ENCODE peak calls at places on chromosomes 13 and 19, in eight cellular contexts. T is activated T-cell treated with anti-CD3 and anti-CD28 coated beads for 1 hour; Z is NCI-H510A; W is CD8-positive, alpha-beta memory T cell; X is GM23338; B is mesendoderm; I is psoas muscle; M is stimulated activated CD4-positive, alpha-beta T cell treated with anti-CD3 and anti-CD28 coated beads, TNF-alpha, amount 100 ng/mL, for 4 hours. J is an unnamed sample.

GRCh38 chr19:16320987-16321386 is 3.6 kb upstream of the KLF2 start:
- DNase-seq in T (no peak), Z (no peak), W (no peak), X (no peak), B (no peak), I (no peak), M (no peak), J (no peak)

GRCh38 chr19:49637865-49638350 is 2.0 kb downstream of the RRAS start:
- DNase-seq in T (no peak), Z (no peak), W (no peak), X (peak; percentile 71), B (peak; percentile 70), I (peak; percentile 87), M (no peak), J (no peak)

GRCh38 chr19:38736036-38736412 is 8.2 kb downstream of the CAPN12 start:
- DNase-seq in T (peak; percentile 38), Z (no peak), W (peak; percentile 66), X (peak; percentile 58), B (peak; percentile 61), I (no peak), M (peak; percentile 41), J (peak; percentile 64)

GRCh38 chr13:99648905-99649304 is 147.6 kb downstream of the TM9SF2 start:
- DNase-seq in T (no peak), Z (no peak), W (no peak), X (no peak), B (no peak), I (no peak), M (no peak), J (no peak)

GRCh38 chr19:43524922-43525835 is 1.8 kb downstream of the ETHE1 start:
- DNase-seq in T (no peak), Z (no peak), W (no peak), X (peak; percentile 74), B (peak; percentile 55), I (peak; percentile 41), M (peak; percentile 20), J (no peak)

GRCh38 chr13:110264685-110265275 is 42.2 kb downstream of the COL4A1 start:
- DNase-seq in T (no peak), Z (no peak), W (no peak), X (no peak), B (peak; percentile 28), I (no peak), M (no peak), J (no peak)

GRCh38 chr19:30310806-30311121 is 61.4 kb upstream of the ZNF536 start:
- DNase-seq in T (no peak), Z (no peak), W (no peak), X (no peak), B (no peak), I (no peak), M (no peak), J (no peak)

GRCh38 chr13:98174995-98175394 is 2.1 kb downstream of the RNF113B start:
- DNase-seq in T (no peak), Z (no peak), W (no peak), X (no peak), B (no peak), I (no peak), M (no peak), J (no peak)

GRCh38 chr19:58009666-58010301 is 7.2 kb upstream of the ZNF606 start:
- DNase-seq in T (peak; percentile 25), Z (peak; percentile 88), W (peak; percentile 33), X (peak; percentile 90), B (peak; percentile 93), I (peak; percentile 77), M (peak; percentile 13), J (peak; percentile 72)

GRCh38 chr13:91845612-91846011 is 447.2 kb downstream of the GPC5 start:
- DNase-seq in T (no peak), Z (no peak), W (no peak), X (no peak), B (no peak), I (no peak), M (no peak), J (no peak)

GRCh38 chr13:23969672-23970071 is 72.4 kb upstream of the C1QTNF9B start:
- DNase-seq in T (no peak), Z (no peak), W (no peak), X (no peak), B (peak; percentile 16), I (no peak), M (no peak), J (no peak)

GRCh38 chr19:48635263-48635965 is 1.8 kb downstream of the DBP start:
- DNase-seq in T (peak; percentile 74), Z (peak; percentile 65), W (peak; percentile 66), X (peak; percentile 79), B (no peak), I (peak; percentile 80), M (peak; percentile 59), J (peak; percentile 69)

GRCh38 chr13:44068169-44068568 is 188.5 kb downstream of the LACC1 start:
- DNase-seq in T (no peak), Z (no peak), W (no peak), X (no peak), B (peak; percentile 39), I (no peak), M (no peak), J (no peak)